ENCODE peak calls at places on chromosomes 12 and 14, in nine cellular contexts. One of them, this sample, is unnamed.

GRCh38 chr12:46661161-46661845 is 164.5 kb downstream of the SLC38A4 start:
- DNase-seq in CD8-positive, alpha-beta T cell: no peak
- DNase-seq in astrocyte of the cerebellum: peak; percentile 83
- DNase-seq in DND-41: peak; percentile 23
- DNase-seq in heart right ventricle: peak; percentile 60
- DNase-seq in lower lobe of right lung: no peak
- DNase-seq in lower leg skin: no peak
- DNase-seq in H9: no peak
- DNase-seq in RWPE2: no peak
- DNase-seq in this sample: peak; percentile 41

GRCh38 chr14:70658899-70659298 is 17.2 kb downstream of the TTC9 start:
- DNase-seq in heart right ventricle: no peak
- DNase-seq in lower lobe of right lung: no peak
- DNase-seq in RWPE2: no peak
- DNase-seq in lower leg skin: no peak
- DNase-seq in H9: no peak
- DNase-seq in astrocyte of the cerebellum: no peak
- DNase-seq in CD8-positive, alpha-beta T cell: no peak
- DNase-seq in DND-41: peak; percentile 44
- DNase-seq in this sample: no peak

GRCh38 chr14:59044707-59045106 is 143.8 kb upstream of the DAAM1 start:
- DNase-seq in lower leg skin: no peak
- DNase-seq in RWPE2: no peak
- DNase-seq in astrocyte of the cerebellum: no peak
- DNase-seq in lower lobe of right lung: no peak
- DNase-seq in DND-41: no peak
- DNase-seq in CD8-positive, alpha-beta T cell: no peak
- DNase-seq in H9: no peak
- DNase-seq in heart right ventricle: no peak
- DNase-seq in this sample: no peak

GRCh38 chr14:104192146-104192882 is 53.9 kb downstream of the KIF26A start:
- DNase-seq in RWPE2: no peak
- DNase-seq in astrocyte of the cerebellum: no peak
- DNase-seq in lower leg skin: no peak
- DNase-seq in H9: no peak
- DNase-seq in lower lobe of right lung: no peak
- DNase-seq in DND-41: no peak
- DNase-seq in CD8-positive, alpha-beta T cell: no peak
- DNase-seq in heart right ventricle: no peak
- DNase-seq in this sample: no peak

GRCh38 chr14:100896369-100897060 is 7.0 kb downstream of the RTL1 start:
- DNase-seq in heart right ventricle: no peak
- DNase-seq in astrocyte of the cerebellum: no peak
- DNase-seq in DND-41: no peak
- DNase-seq in lower lobe of right lung: peak; percentile 35
- DNase-seq in lower leg skin: peak; percentile 40
- DNase-seq in RWPE2: no peak
- DNase-seq in CD8-positive, alpha-beta T cell: no peak
- DNase-seq in H9: peak; percentile 23
- DNase-seq in this sample: no peak

GRCh38 chr14:24439830-24440605 is 2.6 kb downstream of the SDR39U1 start:
- DNase-seq in H9: no peak
- DNase-seq in DND-41: no peak
- DNase-seq in lower lobe of right lung: no peak
- DNase-seq in astrocyte of the cerebellum: no peak
- DNase-seq in CD8-positive, alpha-beta T cell: no peak
- DNase-seq in lower leg skin: no peak
- DNase-seq in RWPE2: no peak
- DNase-seq in heart right ventricle: peak; percentile 13
- DNase-seq in this sample: peak; percentile 6

GRCh38 chr12:29561736-29562135 is 64.2 kb upstream of the OVCH1 start:
- DNase-seq in DND-41: no peak
- DNase-seq in CD8-positive, alpha-beta T cell: no peak
- DNase-seq in RWPE2: no peak
- DNase-seq in lower leg skin: no peak
- DNase-seq in H9: no peak
- DNase-seq in lower lobe of right lung: no peak
- DNase-seq in heart right ventricle: no peak
- DNase-seq in astrocyte of the cerebellum: no peak
- DNase-seq in this sample: no peak

GRCh38 chr14:55717621-55718020 is 137.6 kb downstream of the KTN1 start:
- DNase-seq in lower lobe of right lung: no peak
- DNase-seq in H9: no peak
- DNase-seq in RWPE2: no peak
- DNase-seq in lower leg skin: no peak
- DNase-seq in CD8-positive, alpha-beta T cell: no peak
- DNase-seq in DND-41: no peak
- DNase-seq in heart right ventricle: no peak
- DNase-seq in astrocyte of the cerebellum: no peak
- DNase-seq in this sample: no peak

GRCh38 chr12:29072631-29073030 is 76.4 kb upstream of the FAR2 start:
- DNase-seq in H9: no peak
- DNase-seq in CD8-positive, alpha-beta T cell: no peak
- DNase-seq in lower lobe of right lung: no peak
- DNase-seq in astrocyte of the cerebellum: no peak
- DNase-seq in heart right ventricle: no peak
- DNase-seq in lower leg skin: no peak
- DNase-seq in DND-41: no peak
- DNase-seq in RWPE2: no peak
- DNase-seq in this sample: no peak

GRCh38 chr14:57388072-57388471 is 2.3 kb upstream of the NAA30 start:
- DNase-seq in CD8-positive, alpha-beta T cell: no peak
- DNase-seq in astrocyte of the cerebellum: no peak
- DNase-seq in H9: no peak
- DNase-seq in RWPE2: no peak
- DNase-seq in DND-41: no peak
- DNase-seq in heart right ventricle: no peak
- DNase-seq in lower lobe of right lung: no peak
- DNase-seq in lower leg skin: no peak
- DNase-seq in this sample: no peak

GRCh38 chr14:31057701-31058364 is 31.7 kb upstream of the STRN3 start:
- DNase-seq in DND-41: no peak
- DNase-seq in CD8-positive, alpha-beta T cell: no peak
- DNase-seq in RWPE2: no peak
- DNase-seq in H9: no peak
- DNase-seq in lower leg skin: no peak
- DNase-seq in heart right ventricle: no peak
- DNase-seq in astrocyte of the cerebellum: no peak
- DNase-seq in lower lobe of right lung: no peak
- DNase-seq in this sample: no peak

GRCh38 chr14:66099451-66099850 is 386.7 kb upstream of the CCDC196 start:
- DNase-seq in RWPE2: no peak
- DNase-seq in lower lobe of right lung: no peak
- DNase-seq in H9: no peak
- DNase-seq in astrocyte of the cerebellum: no peak
- DNase-seq in DND-41: no peak
- DNase-seq in lower leg skin: no peak
- DNase-seq in heart right ventricle: no peak
- DNase-seq in CD8-positive, alpha-beta T cell: no peak
- DNase-seq in this sample: no peak

GRCh38 chr14:88935083-88935482 is 110.6 kb downstream of the TTC8 start:
- DNase-seq in CD8-positive, alpha-beta T cell: no peak
- DNase-seq in astrocyte of the cerebellum: no peak
- DNase-seq in lower lobe of right lung: no peak
- DNase-seq in DND-41: no peak
- DNase-seq in H9: no peak
- DNase-seq in heart right ventricle: no peak
- DNase-seq in lower leg skin: no peak
- DNase-seq in RWPE2: no peak
- DNase-seq in this sample: no peak

GRCh38 chr14:88934231-88934898 is 109.9 kb downstream of the TTC8 start:
- DNase-seq in H9: no peak
- DNase-seq in astrocyte of the cerebellum: peak; percentile 8
- DNase-seq in DND-41: no peak
- DNase-seq in heart right ventricle: no peak
- DNase-seq in lower lobe of right lung: no peak
- DNase-seq in CD8-positive, alpha-beta T cell: no peak
- DNase-seq in lower leg skin: no peak
- DNase-seq in RWPE2: no peak
- DNase-seq in this sample: no peak

GRCh38 chr14:88933203-88933602 is 108.8 kb downstream of the TTC8 start:
- DNase-seq in RWPE2: no peak
- DNase-seq in DND-41: no peak
- DNase-seq in heart right ventricle: no peak
- DNase-seq in lower leg skin: peak; percentile 26
- DNase-seq in H9: no peak
- DNase-seq in astrocyte of the cerebellum: no peak
- DNase-seq in CD8-positive, alpha-beta T cell: no peak
- DNase-seq in lower lobe of right lung: no peak
- DNase-seq in this sample: no peak

GRCh38 chr14:88929656-88930436 is 105.4 kb downstream of the TTC8 start:
- DNase-seq in CD8-positive, alpha-beta T cell: no peak
- DNase-seq in heart right ventricle: no peak
- DNase-seq in lower lobe of right lung: no peak
- DNase-seq in lower leg skin: peak; percentile 64
- DNase-seq in astrocyte of the cerebellum: no peak
- DNase-seq in H9: peak; percentile 36
- DNase-seq in RWPE2: no peak
- DNase-seq in DND-41: no peak
- DNase-seq in this sample: no peak
- TF ChIP-seq CTCF in CD8-positive, alpha-beta T cell: no peak
- TF ChIP-seq CTCF in heart right ventricle: no peak
- TF ChIP-seq CTCF in lower lobe of right lung: no peak
- TF ChIP-seq CTCF in lower leg skin: no peak
- TF ChIP-seq CTCF in astrocyte of the cerebellum: no peak
- TF ChIP-seq CTCF in H9: peak; percentile 58
- TF ChIP-seq CTCF in RWPE2: peak; percentile 10
- TF ChIP-seq CTCF in DND-41: peak; percentile 40
- TF ChIP-seq CTCF in this sample: no peak

GRCh38 chr12:111687255-111687654 is 1.4 kb downstream of the ACAD10 start:
- DNase-seq in astrocyte of the cerebellum: no peak
- DNase-seq in heart right ventricle: no peak
- DNase-seq in H9: no peak
- DNase-seq in DND-41: no peak
- DNase-seq in RWPE2: no peak
- DNase-seq in CD8-positive, alpha-beta T cell: no peak
- DNase-seq in lower lobe of right lung: no peak
- DNase-seq in lower leg skin: no peak
- DNase-seq in this sample: peak; percentile 41
- TF ChIP-seq CTCF in astrocyte of the cerebellum: no peak
- TF ChIP-seq CTCF in heart right ventricle: no peak
- TF ChIP-seq CTCF in H9: no peak
- TF ChIP-seq CTCF in DND-41: peak; percentile 25
- TF ChIP-seq CTCF in RWPE2: peak; percentile 38
- TF ChIP-seq CTCF in CD8-positive, alpha-beta T cell: no peak
- TF ChIP-seq CTCF in lower lobe of right lung: no peak
- TF ChIP-seq CTCF in lower leg skin: no peak
- TF ChIP-seq CTCF in this sample: no peak

GRCh38 chr12:32895688-32896437 is 714 bp downstream of the PKP2 start:
- DNase-seq in CD8-positive, alpha-beta T cell: no peak
- DNase-seq in RWPE2: no peak
- DNase-seq in heart right ventricle: peak; percentile 16
- DNase-seq in DND-41: no peak
- DNase-seq in H9: peak; percentile 51
- DNase-seq in lower leg skin: no peak
- DNase-seq in astrocyte of the cerebellum: no peak
- DNase-seq in lower lobe of right lung: no peak
- DNase-seq in this sample: no peak
- TF ChIP-seq CTCF in CD8-positive, alpha-beta T cell: no peak
- TF ChIP-seq CTCF in RWPE2: peak; percentile 15
- TF ChIP-seq CTCF in heart right ventricle: peak; percentile 21
- TF ChIP-seq CTCF in DND-41: no peak
- TF ChIP-seq CTCF in H9: peak; percentile 52
- TF ChIP-seq CTCF in lower leg skin: no peak
- TF ChIP-seq CTCF in astrocyte of the cerebellum: no peak
- TF ChIP-seq CTCF in lower lobe of right lung: no peak
- TF ChIP-seq CTCF in this sample: no peak

DNA sequence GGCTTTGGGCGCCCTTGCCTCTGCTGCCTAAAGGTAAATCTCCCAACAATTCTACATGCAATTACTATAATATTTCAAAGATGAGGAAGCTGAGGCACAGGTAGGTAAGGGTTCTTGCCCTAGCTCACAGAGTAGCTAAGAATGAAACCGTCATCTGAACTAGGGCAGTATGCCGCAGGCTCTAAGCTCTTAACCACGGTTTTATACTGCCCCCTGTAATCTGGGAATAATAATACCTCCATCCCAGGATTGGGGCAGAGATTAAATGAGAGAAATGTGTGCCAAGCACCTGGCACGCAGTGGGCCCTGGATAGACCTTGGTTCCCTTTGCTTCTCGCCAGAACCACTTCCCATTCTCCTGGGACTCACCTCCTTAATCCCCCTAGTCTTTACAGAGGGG is 1.5 kb upstream of the HRK start:
- DNase-seq in lower leg skin: no peak
- DNase-seq in heart right ventricle: no peak
- DNase-seq in astrocyte of the cerebellum: peak; percentile 8
- DNase-seq in H9: peak; percentile 48
- DNase-seq in CD8-positive, alpha-beta T cell: no peak
- DNase-seq in DND-41: no peak
- DNase-seq in RWPE2: no peak
- DNase-seq in lower lobe of right lung: no peak
- DNase-seq in this sample: peak; percentile 50
- TF ChIP-seq CTCF in lower leg skin: no peak
- TF ChIP-seq CTCF in heart right ventricle: no peak
- TF ChIP-seq CTCF in astrocyte of the cerebellum: no peak
- TF ChIP-seq CTCF in H9: peak; percentile 52
- TF ChIP-seq CTCF in CD8-positive, alpha-beta T cell: no peak
- TF ChIP-seq CTCF in DND-41: no peak
- TF ChIP-seq CTCF in RWPE2: peak; percentile 32
- TF ChIP-seq CTCF in lower lobe of right lung: peak; percentile 19
- TF ChIP-seq CTCF in this sample: peak; percentile 10

DNA sequence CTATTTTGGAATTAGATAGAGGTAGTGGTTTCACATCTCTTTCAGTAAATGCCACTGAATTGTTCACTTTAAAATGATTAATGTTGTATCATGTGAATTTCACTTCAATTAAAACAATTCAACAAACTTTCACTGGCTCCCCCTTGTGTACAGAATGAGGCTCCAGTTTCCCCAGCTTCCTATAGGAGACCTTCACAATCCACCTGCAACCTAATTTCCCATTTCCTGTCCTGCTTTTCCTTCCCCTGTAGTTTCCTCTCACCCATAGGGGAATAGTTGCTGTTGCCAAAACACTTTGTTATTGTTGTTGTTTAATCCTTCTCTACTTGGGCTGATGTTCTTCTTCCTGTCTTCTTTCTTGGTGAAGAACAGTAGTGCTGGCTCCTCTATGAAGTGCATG is 59.8 kb downstream of the NPAS3 start:
- DNase-seq in DND-41: no peak
- DNase-seq in CD8-positive, alpha-beta T cell: no peak
- DNase-seq in lower lobe of right lung: no peak
- DNase-seq in RWPE2: no peak
- DNase-seq in heart right ventricle: no peak
- DNase-seq in lower leg skin: no peak
- DNase-seq in astrocyte of the cerebellum: no peak
- DNase-seq in H9: no peak
- DNase-seq in this sample: no peak
- TF ChIP-seq CTCF in DND-41: peak; percentile 16
- TF ChIP-seq CTCF in CD8-positive, alpha-beta T cell: no peak
- TF ChIP-seq CTCF in lower lobe of right lung: peak; percentile 30
- TF ChIP-seq CTCF in RWPE2: peak; percentile 60
- TF ChIP-seq CTCF in heart right ventricle: peak; percentile 30
- TF ChIP-seq CTCF in lower leg skin: no peak
- TF ChIP-seq CTCF in astrocyte of the cerebellum: peak; percentile 62
- TF ChIP-seq CTCF in H9: peak; percentile 67
- TF ChIP-seq CTCF in this sample: no peak